ENCODE peak calls at places on chromosome 2, in seven cellular contexts. X, L, G, P, A, K and Y are unnamed samples.

GRCh38 chr2:163462993-163463392 is 272.8 kb downstream of the FIGN start:
- DNase-seq in X (no peak), L (no peak), G (no peak), P (no peak), A (no peak), K (no peak), Y (no peak)

GRCh38 chr2:147649963-147650362 is 194.9 kb upstream of the ACVR2A start:
- DNase-seq in X (no peak), L (peak; percentile 18), G (no peak), P (no peak), A (no peak), K (no peak), Y (no peak)

GRCh38 chr2:103817746-103818145 is 1036.2 kb upstream of the POU3F3 start:
- DNase-seq in X (no peak), L (no peak), G (no peak), P (no peak), A (no peak), K (no peak), Y (no peak)

GRCh38 chr2:199490049-199490448 is 32.3 kb upstream of the SATB2 start:
- DNase-seq in X (no peak), L (no peak), G (no peak), P (no peak), A (no peak), K (no peak), Y (no peak)

GRCh38 chr2:37582911-37583310 is 88.5 kb downstream of the CDC42EP3 start:
- DNase-seq in X (no peak), L (no peak), G (no peak), P (no peak), A (no peak), K (no peak), Y (no peak)

GRCh38 chr2:1516798-1517060 is 103.5 kb downstream of the TPO start:
- DNase-seq in X (no peak), L (no peak), G (no peak), P (no peak), A (no peak), K (no peak), Y (no peak)

GRCh38 chr2:60707750-60708371 is 48.2 kb upstream of the PAPOLG start:
- DNase-seq in X (peak; percentile 7), L (peak; percentile 13), G (no peak), P (peak; percentile 9), A (peak; percentile 7), K (no peak), Y (peak; percentile 17)

GRCh38 chr2:171367692-171368091 is 66.1 kb downstream of the METTL8 start:
- DNase-seq in X (no peak), L (no peak), G (no peak), P (no peak), A (no peak), K (no peak), Y (no peak)

GRCh38 chr2:48328972-48329723 is 200.8 kb upstream of the STON1 start:
- DNase-seq in X (no peak), L (no peak), G (no peak), P (no peak), A (no peak), K (no peak), Y (no peak)

GRCh38 chr2:205902041-205902898 is 183.7 kb downstream of the INO80D start:
- DNase-seq in X (no peak), L (peak; percentile 62), G (no peak), P (peak; percentile 10), A (no peak), K (no peak), Y (no peak)

GRCh38 chr2:236352761-236353593 is 88.8 kb upstream of the ASB18 start:
- DNase-seq in X (no peak), L (peak; percentile 27), G (no peak), P (peak; percentile 19), A (peak; percentile 5), K (peak; percentile 56), Y (no peak)

GRCh38 chr2:88764141-88764849 is 72.8 kb downstream of the RPIA start:
- DNase-seq in X (no peak), L (no peak), G (no peak), P (no peak), A (no peak), K (no peak), Y (no peak)

GRCh38 chr2:31440764-31441163 is 26.2 kb upstream of the XDH start:
- DNase-seq in X (peak; percentile 95), L (peak; percentile 80), G (peak; percentile 54), P (peak; percentile 92), A (peak; percentile 90), K (no peak), Y (no peak)

GRCh38 chr2:15457868-15458267 is 103.3 kb downstream of the NBAS start:
- DNase-seq in X (no peak), L (no peak), G (no peak), P (no peak), A (no peak), K (no peak), Y (no peak)

GRCh38 chr2:78077637-78078036 is 555.5 kb upstream of the LRRTM4 start:
- DNase-seq in X (no peak), L (no peak), G (no peak), P (no peak), A (no peak), K (no peak), Y (no peak)

GRCh38 chr2:171763602-171764001 is 76.3 kb downstream of the DYNC1I2 start:
- DNase-seq in X (no peak), L (peak; percentile 24), G (no peak), P (no peak), A (no peak), K (no peak), Y (no peak)

GRCh38 chr2:207311316-207312005 is 145.7 kb upstream of the KLF7 start:
- DNase-seq in X (peak; percentile 85), L (peak; percentile 97), G (peak; percentile 95), P (peak; percentile 100), A (peak; percentile 92), K (peak; percentile 87), Y (peak; percentile 88)

GRCh38 chr2:58428553-58429284 is 187.6 kb upstream of the FANCL start:
- DNase-seq in X (no peak), L (no peak), G (no peak), P (no peak), A (no peak), K (no peak), Y (no peak)

GRCh38 chr2:9251154-9252001 is 44.8 kb downstream of the ASAP2 start:
- DNase-seq in X (peak; percentile 78), L (peak; percentile 88), G (no peak), P (peak; percentile 90), A (peak; percentile 64), K (peak; percentile 91), Y (no peak)

GRCh38 chr2:127683766-127684165 is 8.4 kb upstream of the LIMS2 start:
- DNase-seq in X (peak; percentile 31), L (peak; percentile 22), G (no peak), P (no peak), A (no peak), K (no peak), Y (no peak)

GRCh38 chr2:132774189-132774588 is 104.2 kb upstream of the LYPD1 start:
- DNase-seq in X (peak; percentile 61), L (no peak), G (no peak), P (no peak), A (no peak), K (no peak), Y (no peak)

GRCh38 chr2:64846175-64846574 is 143.0 kb upstream of the SLC1A4 start:
- DNase-seq in X (no peak), L (peak; percentile 89), G (no peak), P (no peak), A (no peak), K (no peak), Y (no peak)

GRCh38 chr2:26671691-26672090 is 20.8 kb upstream of the KCNK3 start:
- DNase-seq in X (no peak), L (no peak), G (no peak), P (no peak), A (no peak), K (no peak), Y (no peak)

GRCh38 chr2:85257359-85258193 is 70.2 kb downstream of the TGOLN2 start:
- DNase-seq in X (no peak), L (no peak), G (no peak), P (no peak), A (no peak), K (no peak), Y (no peak)

GRCh38 chr2:159155315-159155714 is 131.2 kb downstream of the WDSUB1 start:
- DNase-seq in X (no peak), L (no peak), G (no peak), P (no peak), A (no peak), K (no peak), Y (no peak)

GRCh38 chr2:1625281-1626001 is 118.9 kb downstream of the PXDN start:
- DNase-seq in X (peak; percentile 90), L (peak; percentile 81), G (peak; percentile 72), P (peak; percentile 74), A (no peak), K (peak; percentile 84), Y (peak; percentile 54)

GRCh38 chr2:191961556-191961955 is 114.7 kb upstream of the CAVIN2 start:
- DNase-seq in X (peak; percentile 49), L (peak; percentile 63), G (no peak), P (no peak), A (no peak), K (no peak), Y (no peak)

GRCh38 chr2:26768759-26769500 is 4.8 kb downstream of the SLC35F6 start:
- DNase-seq in X (peak; percentile 25), L (peak; percentile 48), G (no peak), P (no peak), A (no peak), K (peak; percentile 98), Y (no peak)

GRCh38 chr2:100137877-100138570 is 4.4 kb downstream of the AFF3 start:
- DNase-seq in X (no peak), L (no peak), G (no peak), P (no peak), A (no peak), K (no peak), Y (no peak)

GRCh38 chr2:236286866-236287545 is 22.8 kb upstream of the ASB18 start:
- DNase-seq in X (peak; percentile 27), L (no peak), G (no peak), P (no peak), A (no peak), K (peak; percentile 45), Y (no peak)

GRCh38 chr2:53289309-53290006 is 478.1 kb upstream of the CHAC2 start:
- DNase-seq in X (no peak), L (peak; percentile 11), G (no peak), P (no peak), A (no peak), K (no peak), Y (no peak)